ENCODE peak calls at places on chromosomes 5 and 9, in eight cellular contexts. One of them, this sample, is unnamed. For H3K4me1, the result is how much of the 10 kb centered on the place peaks cover.

GRCh38 chr9:114677418-114677817 is 4.6 kb downstream of the TEX48 start:
- DNase-seq in A549: peak
- DNase-seq in GM12878: no peak
- DNase-seq in IMR-90: peak
- DNase-seq in H1: no peak
- DNase-seq in K562: no peak
- DNase-seq in HCT116: peak
- DNase-seq in HepG2: peak
- DNase-seq in this sample: peak

GRCh38 chr5:72172832-72173231 is 65.6 kb downstream of the MAP1B start:
- DNase-seq in GM12878: no peak
- DNase-seq in K562: no peak
- DNase-seq in H1: no peak
- DNase-seq in HCT116: no peak
- DNase-seq in HepG2: no peak
- DNase-seq in A549: no peak
- DNase-seq in IMR-90: no peak
- DNase-seq in this sample: no peak

GRCh38 chr9:129162901-129163670 is 15.0 kb downstream of the IER5L start:
- DNase-seq in GM12878: no peak
- DNase-seq in K562: no peak
- DNase-seq in A549: no peak
- DNase-seq in H1: no peak
- DNase-seq in IMR-90: peak
- DNase-seq in HepG2: no peak
- DNase-seq in HCT116: no peak
- DNase-seq in this sample: no peak

GRCh38 chr5:167820266-167820988 is 471.0 kb upstream of the WWC1 start:
- DNase-seq in HepG2: no peak
- DNase-seq in A549: no peak
- DNase-seq in H1: no peak
- DNase-seq in HCT116: no peak
- DNase-seq in K562: no peak
- DNase-seq in IMR-90: no peak
- DNase-seq in GM12878: no peak
- DNase-seq in this sample: no peak

GRCh38 chr9:129111143-129111761 is at the start of gene PTPA:
- DNase-seq in H1: peak
- DNase-seq in A549: peak
- DNase-seq in K562: peak
- DNase-seq in IMR-90: peak
- DNase-seq in HepG2: peak
- DNase-seq in GM12878: no peak
- DNase-seq in HCT116: peak
- DNase-seq in this sample: peak

GRCh38 chr5:75566710-75567309 is 44.4 kb upstream of the ANKDD1B start:
- DNase-seq in K562: peak
- DNase-seq in HCT116: peak
- DNase-seq in A549: peak
- DNase-seq in IMR-90: peak
- DNase-seq in HepG2: peak
- DNase-seq in H1: no peak
- DNase-seq in GM12878: peak
- DNase-seq in this sample: peak

GRCh38 chr5:52822437-52822836 is 34.7 kb downstream of the ITGA1 start:
- DNase-seq in H1: no peak
- DNase-seq in A549: no peak
- DNase-seq in HepG2: no peak
- DNase-seq in K562: no peak
- DNase-seq in IMR-90: no peak
- DNase-seq in GM12878: no peak
- DNase-seq in HCT116: no peak
- DNase-seq in this sample: no peak

GRCh38 chr9:137619240-137620090 is 660 bp downstream of the EHMT1 start:
- DNase-seq in H1: no peak
- DNase-seq in GM12878: no peak
- DNase-seq in A549: peak
- DNase-seq in HCT116: no peak
- DNase-seq in IMR-90: peak
- DNase-seq in HepG2: no peak
- DNase-seq in K562: no peak
- DNase-seq in this sample: peak

GRCh38 chr5:83513491-83513890 is 41.9 kb downstream of the VCAN start:
- DNase-seq in GM12878: no peak
- DNase-seq in HepG2: no peak
- DNase-seq in K562: no peak
- DNase-seq in A549: no peak
- DNase-seq in IMR-90: no peak
- DNase-seq in HCT116: no peak
- DNase-seq in H1: no peak
- DNase-seq in this sample: no peak

GRCh38 chr9:98264510-98264909 is 9.1 kb upstream of the TBC1D2 start:
- DNase-seq in K562: no peak
- DNase-seq in GM12878: no peak
- DNase-seq in HepG2: no peak
- DNase-seq in A549: no peak
- DNase-seq in H1: no peak
- DNase-seq in HCT116: no peak
- DNase-seq in IMR-90: no peak
- DNase-seq in this sample: no peak

GRCh38 chr5:131754363-131754762 is 42.5 kb downstream of the FNIP1 start:
- DNase-seq in HCT116: no peak
- DNase-seq in H1: no peak
- DNase-seq in K562: no peak
- DNase-seq in IMR-90: no peak
- DNase-seq in HepG2: no peak
- DNase-seq in A549: no peak
- DNase-seq in GM12878: no peak
- DNase-seq in this sample: no peak

GRCh38 chr5:175212203-175212602 is 231.8 kb downstream of the DRD1 start:
- DNase-seq in HCT116: no peak
- DNase-seq in H1: no peak
- DNase-seq in A549: no peak
- DNase-seq in GM12878: no peak
- DNase-seq in HepG2: no peak
- DNase-seq in IMR-90: no peak
- DNase-seq in K562: no peak
- DNase-seq in this sample: no peak

GRCh38 chr9:113690055-113690740 is 185.9 kb upstream of the ZNF618 start:
- DNase-seq in H1: no peak
- DNase-seq in A549: no peak
- DNase-seq in HCT116: no peak
- DNase-seq in HepG2: no peak
- DNase-seq in IMR-90: no peak
- DNase-seq in GM12878: no peak
- DNase-seq in K562: no peak
- DNase-seq in this sample: no peak

GRCh38 chr5:154308457-154309360 is 118.2 kb downstream of the GALNT10 start:
- DNase-seq in H1: no peak
- DNase-seq in A549: peak
- DNase-seq in HCT116: no peak
- DNase-seq in HepG2: no peak
- DNase-seq in IMR-90: peak
- DNase-seq in GM12878: no peak
- DNase-seq in K562: no peak
- DNase-seq in this sample: peak

GRCh38 chr5:154311362-154311761 is 120.8 kb downstream of the GALNT10 start:
- DNase-seq in K562: no peak
- DNase-seq in H1: no peak
- DNase-seq in IMR-90: no peak
- DNase-seq in HepG2: no peak
- DNase-seq in HCT116: no peak
- DNase-seq in A549: no peak
- DNase-seq in GM12878: peak
- DNase-seq in this sample: no peak

GRCh38 chr5:154312000-154312399 is 121.5 kb downstream of the GALNT10 start:
- DNase-seq in K562: no peak
- DNase-seq in IMR-90: no peak
- DNase-seq in GM12878: no peak
- DNase-seq in HCT116: no peak
- DNase-seq in A549: no peak
- DNase-seq in HepG2: no peak
- DNase-seq in H1: no peak
- DNase-seq in this sample: no peak

GRCh38 chr5:154309805-154310204 is 119.3 kb downstream of the GALNT10 start:
- DNase-seq in HCT116: no peak
- DNase-seq in IMR-90: no peak
- DNase-seq in HepG2: no peak
- DNase-seq in GM12878: no peak
- DNase-seq in A549: no peak
- DNase-seq in H1: no peak
- DNase-seq in K562: no peak
- DNase-seq in this sample: peak

DNA sequence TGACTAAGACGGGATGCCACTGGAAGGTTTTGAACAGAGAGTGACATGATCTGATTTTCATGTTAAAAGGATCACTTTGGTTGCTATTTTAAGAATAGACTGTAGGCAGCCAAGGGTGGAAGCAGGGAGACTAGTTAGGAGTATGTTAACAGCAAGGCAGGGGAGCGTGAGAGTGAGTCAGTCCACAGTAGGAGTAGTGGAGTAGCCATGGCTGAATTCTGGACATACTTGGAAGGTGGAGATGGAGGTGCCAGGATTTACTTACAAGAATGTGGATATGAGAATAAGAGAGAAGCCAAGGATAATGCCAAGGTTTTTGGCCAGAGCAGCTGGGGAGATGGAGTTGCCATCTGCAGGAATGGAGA is 118.8 kb downstream of the GALNT10 start:
- DNase-seq in K562: no peak
- DNase-seq in HepG2: no peak
- DNase-seq in HCT116: no peak
- DNase-seq in GM12878: no peak
- DNase-seq in H1: no peak
- DNase-seq in A549: no peak
- DNase-seq in IMR-90: peak
- DNase-seq in this sample: peak
- H3K4me1 ChIP-seq in K562: under half
- H3K4me1 ChIP-seq in HepG2: under half
- H3K4me1 ChIP-seq in HCT116: under half
- H3K4me1 ChIP-seq in GM12878: under half
- H3K4me1 ChIP-seq in H1: under half
- H3K4me1 ChIP-seq in A549: half or more
- H3K4me1 ChIP-seq in IMR-90: under half
- H3K4me1 ChIP-seq in this sample: under half

GRCh38 chr5:125044491-125045282 is 298.2 kb upstream of the ZNF608 start:
- DNase-seq in GM12878: no peak
- DNase-seq in H1: no peak
- DNase-seq in HepG2: no peak
- DNase-seq in A549: no peak
- DNase-seq in HCT116: no peak
- DNase-seq in IMR-90: no peak
- DNase-seq in K562: no peak
- DNase-seq in this sample: no peak
- TF ChIP-seq POLR2A in GM12878: no peak
- TF ChIP-seq POLR2A in H1: no peak
- TF ChIP-seq POLR2A in HepG2: no peak
- TF ChIP-seq POLR2A in A549: no peak
- TF ChIP-seq POLR2A in HCT116: no peak
- TF ChIP-seq POLR2A in IMR-90: no peak
- TF ChIP-seq POLR2A in K562: no peak
- TF ChIP-seq POLR2A in this sample: no peak

DNA sequence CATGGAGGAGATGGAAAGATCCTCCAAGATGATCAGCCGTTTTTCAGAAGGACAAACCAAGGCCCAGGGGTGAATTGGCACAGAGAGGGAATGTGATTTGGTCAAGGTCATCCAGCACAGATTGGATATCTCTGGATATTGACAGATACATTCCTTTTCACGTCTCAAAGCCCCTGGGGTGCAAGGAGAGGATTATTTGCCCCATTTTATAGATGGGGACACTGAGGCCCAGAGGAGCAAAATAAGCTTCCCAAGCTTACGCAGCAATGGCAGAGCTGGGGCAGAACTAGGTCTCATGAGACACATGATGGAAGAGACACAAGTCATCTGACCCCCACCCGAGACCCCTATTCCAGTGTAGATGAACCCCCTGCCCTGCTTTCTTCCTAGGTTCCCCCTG is 895 bp upstream of the PDGFRB start:
- DNase-seq in IMR-90: no peak
- DNase-seq in K562: no peak
- DNase-seq in HCT116: no peak
- DNase-seq in GM12878: no peak
- DNase-seq in A549: no peak
- DNase-seq in HepG2: no peak
- DNase-seq in H1: no peak
- DNase-seq in this sample: no peak
- H3K4me2 ChIP-seq in IMR-90: peak
- H3K4me2 ChIP-seq in K562: peak
- H3K4me2 ChIP-seq in HCT116: no peak
- H3K4me2 ChIP-seq in GM12878: no peak
- H3K4me2 ChIP-seq in A549: no peak
- H3K4me2 ChIP-seq in HepG2: no peak
- H3K4me2 ChIP-seq in H1: no peak
- H3K4me2 ChIP-seq in this sample: no peak

GRCh38 chr9:104774132-104774531 is 10.2 kb downstream of the NIPSNAP3B start:
- DNase-seq in K562: no peak
- DNase-seq in HCT116: no peak
- DNase-seq in HepG2: no peak
- DNase-seq in H1: no peak
- DNase-seq in IMR-90: no peak
- DNase-seq in A549: no peak
- DNase-seq in GM12878: no peak
- DNase-seq in this sample: no peak

GRCh38 chr9:104775574-104775936 is 11.6 kb downstream of the NIPSNAP3B start:
- DNase-seq in HCT116: no peak
- DNase-seq in A549: no peak
- DNase-seq in H1: no peak
- DNase-seq in HepG2: no peak
- DNase-seq in GM12878: no peak
- DNase-seq in K562: no peak
- DNase-seq in IMR-90: no peak
- DNase-seq in this sample: no peak

GRCh38 chr9:104774831-104775573 is 11.1 kb downstream of the NIPSNAP3B start:
- DNase-seq in A549: no peak
- DNase-seq in H1: no peak
- DNase-seq in HepG2: no peak
- DNase-seq in K562: peak
- DNase-seq in GM12878: peak
- DNase-seq in HCT116: no peak
- DNase-seq in IMR-90: no peak
- DNase-seq in this sample: no peak

GRCh38 chr9:104773118-104773517 is 9.2 kb downstream of the NIPSNAP3B start:
- DNase-seq in GM12878: no peak
- DNase-seq in HCT116: no peak
- DNase-seq in HepG2: no peak
- DNase-seq in A549: no peak
- DNase-seq in H1: no peak
- DNase-seq in K562: no peak
- DNase-seq in IMR-90: no peak
- DNase-seq in this sample: no peak

GRCh38 chr9:104772707-104773106 is 8.8 kb downstream of the NIPSNAP3B start:
- DNase-seq in H1: no peak
- DNase-seq in IMR-90: no peak
- DNase-seq in HCT116: no peak
- DNase-seq in A549: no peak
- DNase-seq in HepG2: no peak
- DNase-seq in GM12878: no peak
- DNase-seq in K562: no peak
- DNase-seq in this sample: no peak
- H3K4me1 ChIP-seq in H1: under half
- H3K4me1 ChIP-seq in IMR-90: under half
- H3K4me1 ChIP-seq in HCT116: under half
- H3K4me1 ChIP-seq in A549: under half
- H3K4me1 ChIP-seq in HepG2: under half
- H3K4me1 ChIP-seq in GM12878: under half
- H3K4me1 ChIP-seq in K562: under half
- H3K4me1 ChIP-seq in this sample: under half